ENCODE peak calls at places on chromosomes 7 and 10, in ten cellular contexts. H is AG04449, A is cardiac fibroblast, N is astrocyte of the spinal cord, R is fibroblast of lung, G is IMR-90, Y is bronchial epithelial cell, P is WERI-Rb-1, L is psoas muscle, Q is fibroblast of mammary gland. M is an unnamed sample.

GRCh38 chr10:34697366-34698247 is 117.5 kb downstream of the PARD3 start:
- DNase-seq in H (no peak), A (no peak), N (no peak), R (no peak), G (no peak), Y (no peak), P (no peak), L (no peak), Q (no peak), M (no peak)

GRCh38 chr7:713488-714230 is 12.8 kb upstream of the DNAAF5 start:
- DNase-seq in H (no peak), A (no peak), N (no peak), R (no peak), G (no peak), Y (no peak), P (no peak), L (no peak), Q (no peak), M (no peak)

GRCh38 chr7:35695628-35695888 is 623 bp upstream of the HERPUD2 start:
- DNase-seq in H (no peak), A (peak; percentile 15), N (no peak), R (no peak), G (no peak), Y (peak; percentile 39), P (no peak), L (no peak), Q (peak; percentile 20), M (no peak)

GRCh38 chr7:7816084-7816483 is 97.7 kb upstream of the RPA3 start:
- DNase-seq in H (no peak), A (no peak), N (no peak), R (no peak), G (no peak), Y (no peak), P (no peak), L (no peak), Q (no peak), M (no peak)

GRCh38 chr10:29647483-29647882 is 12.7 kb upstream of the SVIL start:
- DNase-seq in H (no peak), A (no peak), N (no peak), R (no peak), G (no peak), Y (no peak), P (no peak), L (no peak), Q (no peak), M (no peak)

GRCh38 chr7:130349911-130350782 is 5.5 kb downstream of the CPA5 start:
- DNase-seq in H (no peak), A (peak; percentile 22), N (no peak), R (peak; percentile 39), G (peak; percentile 28), Y (no peak), P (no peak), L (no peak), Q (peak; percentile 48), M (peak; percentile 64)

GRCh38 chr7:155420116-155420515 is 37.8 kb upstream of the EN2 start:
- DNase-seq in H (no peak), A (no peak), N (no peak), R (no peak), G (no peak), Y (no peak), P (no peak), L (no peak), Q (no peak), M (no peak)

GRCh38 chr7:151251926-151252835 is 3.7 kb upstream of the SMARCD3 start:
- DNase-seq in H (no peak), A (peak; percentile 69), N (peak; percentile 78), R (peak; percentile 82), G (peak; percentile 69), Y (peak; percentile 9), P (peak; percentile 85), L (peak; percentile 89), Q (peak; percentile 57), M (no peak)

GRCh38 chr7:489876-490275 is 29.8 kb downstream of the PDGFA start:
- DNase-seq in H (no peak), A (no peak), N (no peak), R (no peak), G (no peak), Y (no peak), P (no peak), L (peak; percentile 4), Q (no peak), M (no peak)

GRCh38 chr10:69629897-69630650 is at the start of gene FAM241B:
- DNase-seq in H (no peak), A (peak; percentile 22), N (peak; percentile 20), R (peak; percentile 18), G (peak; percentile 5), Y (peak; percentile 52), P (peak; percentile 83), L (peak; percentile 79), Q (peak; percentile 15), M (peak; percentile 83)

GRCh38 chr10:60167056-60167455 is 222.6 kb downstream of the ANK3 start:
- DNase-seq in H (no peak), A (no peak), N (no peak), R (peak; percentile 30), G (no peak), Y (no peak), P (no peak), L (no peak), Q (no peak), M (no peak)

GRCh38 chr10:42970451-42971250 is 106.2 kb upstream of the RET start:
- DNase-seq in H (no peak), A (no peak), N (no peak), R (no peak), G (no peak), Y (no peak), P (no peak), L (peak; percentile 26), Q (no peak), M (no peak)

GRCh38 chr7:22082553-22082885 is 136.8 kb upstream of the CDCA7L start:
- DNase-seq in H (no peak), A (no peak), N (no peak), R (no peak), G (no peak), Y (no peak), P (no peak), L (no peak), Q (no peak), M (no peak)

GRCh38 chr7:21636694-21637093 is 93.9 kb downstream of the DNAH11 start:
- DNase-seq in H (no peak), A (no peak), N (no peak), R (no peak), G (no peak), Y (no peak), P (no peak), L (no peak), Q (no peak), M (no peak)

GRCh38 chr10:124091646-124092269 is 1.6 kb downstream of the CHST15 start:
- DNase-seq in H (no peak), A (peak; percentile 2), N (peak; percentile 32), R (peak; percentile 42), G (no peak), Y (no peak), P (peak; percentile 48), L (peak; percentile 75), Q (no peak), M (peak; percentile 18)

GRCh38 chr10:16816142-16816541 is 1.1 kb downstream of the RSU1 start:
- DNase-seq in H (no peak), A (no peak), N (no peak), R (peak; percentile 11), G (no peak), Y (no peak), P (no peak), L (no peak), Q (no peak), M (peak; percentile 18)

GRCh38 chr10:79407811-79408795 is 37.3 kb downstream of the ZCCHC24 start:
- DNase-seq in H (no peak), A (peak; percentile 82), N (peak; percentile 81), R (peak; percentile 76), G (peak; percentile 66), Y (no peak), P (no peak), L (peak; percentile 74), Q (peak; percentile 90), M (no peak)

GRCh38 chr7:73718438-73718881 is 1.0 kb downstream of the STX1A start:
- DNase-seq in H (no peak), A (no peak), N (no peak), R (no peak), G (no peak), Y (peak; percentile 29), P (peak; percentile 68), L (no peak), Q (no peak), M (no peak)

DNA sequence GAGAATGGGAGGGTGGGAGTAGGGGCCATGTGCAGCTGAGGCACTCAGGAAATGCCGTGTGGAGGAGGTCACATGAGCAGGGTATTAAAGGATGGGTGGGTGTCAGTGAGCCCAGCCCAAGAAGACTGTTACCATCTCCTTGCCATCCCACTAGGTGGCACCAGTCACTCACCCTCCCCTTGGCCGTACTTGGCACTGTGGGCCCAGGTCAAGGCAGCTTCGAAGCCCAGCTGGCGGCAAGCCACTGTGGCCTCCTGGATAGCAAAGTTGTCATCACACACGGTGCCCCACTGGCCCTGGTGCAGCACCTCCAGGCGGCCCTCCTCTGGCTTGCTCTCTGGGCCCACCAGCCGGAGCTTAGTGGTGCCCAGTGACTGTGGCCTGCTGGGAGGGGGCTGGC is 5.4 kb downstream of the LOXL4 start:
- DNase-seq in H (no peak), A (peak; percentile 67), N (no peak), R (peak; percentile 35), G (peak; percentile 36), Y (peak; percentile 38), P (peak; percentile 86), L (peak; percentile 93), Q (peak; percentile 55), M (peak; percentile 56)
- TF ChIP-seq CTCF in H (peak; percentile 49), A (peak; percentile 66), N (peak; percentile 38), R (peak; percentile 33), G (peak; percentile 51), Y (peak; percentile 85), P (peak; percentile 92), L (peak; percentile 68), Q (peak; percentile 42), M (peak; percentile 59)

GRCh38 chr10:58475322-58476277 is 37.1 kb upstream of the BICC1 start:
- DNase-seq in H (no peak), A (peak; percentile 85), N (peak; percentile 88), R (peak; percentile 39), G (peak; percentile 67), Y (peak; percentile 10), P (no peak), L (no peak), Q (peak; percentile 79), M (no peak)
- H3K4me3 ChIP-seq in H (peak overlapping the region; percentile 47), A (peak overlapping the region; percentile 48), N (peak overlapping the region; percentile 28), R (peak overlapping the region; percentile 38), G (peak overlapping the region; percentile 24), Y (no peak overlapping the region), P (no peak overlapping the region), L (peak overlapping the region; percentile 25), Q (peak overlapping the region; percentile 31), M (no peak overlapping the region)

DNA sequence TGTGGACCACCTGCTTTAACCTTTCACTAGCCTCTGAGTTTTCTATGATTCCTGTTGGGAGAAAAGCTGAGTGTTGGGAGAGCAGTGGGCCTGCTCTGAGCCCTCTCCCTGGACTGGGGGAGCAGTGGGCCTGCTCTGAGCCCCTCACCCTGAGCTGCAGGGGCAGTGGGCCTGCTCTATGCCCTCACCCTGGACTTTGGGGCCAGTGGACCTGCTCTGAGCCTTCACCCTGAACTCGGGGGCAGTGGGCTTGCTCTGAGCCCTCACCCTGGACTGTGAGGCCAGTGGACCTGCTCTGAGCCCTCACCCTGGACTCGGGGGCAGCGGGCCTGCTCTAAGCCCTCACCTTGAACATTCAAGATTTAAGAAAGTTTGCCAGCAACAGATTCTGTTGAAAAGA is 33.4 kb downstream of the AGAP6 start:
- DNase-seq in H (no peak), A (no peak), N (no peak), R (no peak), G (no peak), Y (no peak), P (no peak), L (no peak), Q (no peak), M (no peak)
- TF ChIP-seq CTCF in H (no peak), A (no peak), N (no peak), R (no peak), G (no peak), Y (no peak), P (no peak), L (no peak), Q (no peak), M (no peak)

GRCh38 chr7:132347858-132348257 is 228.4 kb downstream of the PLXNA4 start:
- DNase-seq in H (no peak), A (no peak), N (no peak), R (no peak), G (no peak), Y (no peak), P (peak; percentile 43), L (no peak), Q (no peak), M (no peak)
- H3K4me3 ChIP-seq in H (no peak overlapping the region), A (no peak overlapping the region), N (no peak overlapping the region), R (no peak overlapping the region), G (no peak overlapping the region), Y (no peak overlapping the region), P (no peak overlapping the region), L (no peak overlapping the region), Q (no peak overlapping the region), M (no peak overlapping the region)

M was measured in epithelial cell of esophagus.